ENCODE peak calls at places on chromosome 17, in nine cellular contexts. Z, G, T, W, J, V, P, A and R are unnamed samples.

GRCh38 chr17:73833779-73834613 is 189.8 kb upstream of the SDK2 start:
- DNase-seq in Z (no peak), G (no peak), T (no peak), W (no peak), J (no peak), V (no peak), P (no peak), A (no peak), R (no peak)

GRCh38 chr17:42886283-42887176 is 14.1 kb upstream of the G6PC1 start:
- DNase-seq in Z (no peak), G (no peak), T (no peak), W (no peak), J (no peak), V (no peak), P (no peak), A (no peak), R (no peak)

GRCh38 chr17:48997827-48998556 is 807 bp downstream of the IGF2BP1 start:
- DNase-seq in Z (no peak), G (no peak), T (peak), W (no peak), J (peak), V (no peak), P (no peak), A (peak), R (no peak)

GRCh38 chr17:39626171-39626670 is 531 bp upstream of the PPP1R1B start:
- DNase-seq in Z (no peak), G (no peak), T (no peak), W (no peak), J (no peak), V (no peak), P (no peak), A (no peak), R (no peak)

GRCh38 chr17:59154335-59154720 is 658 bp downstream of the SKA2 start:
- DNase-seq in Z (peak), G (no peak), T (peak), W (peak), J (peak), V (peak), P (peak), A (peak), R (no peak)

GRCh38 chr17:39132192-39132600 is 19.2 kb downstream of the PLXDC1 start:
- DNase-seq in Z (no peak), G (no peak), T (peak), W (no peak), J (peak), V (no peak), P (peak), A (no peak), R (no peak)

GRCh38 chr17:57629470-57629869 is 115.6 kb downstream of the CCDC182 start:
- DNase-seq in Z (no peak), G (no peak), T (no peak), W (no peak), J (no peak), V (peak), P (no peak), A (no peak), R (no peak)

GRCh38 chr17:40168262-40168832 is 8.9 kb upstream of the RAPGEFL1 start:
- DNase-seq in Z (no peak), G (no peak), T (peak), W (peak), J (peak), V (no peak), P (peak), A (no peak), R (peak)

GRCh38 chr17:5759501-5759925 is 175.2 kb upstream of the NLRP1 start:
- DNase-seq in Z (no peak), G (no peak), T (no peak), W (no peak), J (no peak), V (no peak), P (no peak), A (no peak), R (no peak)